ENCODE peak calls at places on chromosomes 5 and 9, in ten cellular contexts. One of them, this sample, is unnamed. For H3K9me3, the result is how much of the 10 kb centered on the place peaks cover.

GRCh38 chr5:99033014-99033931 is 104.5 kb upstream of the CHD1 start:
- DNase-seq in psoas muscle: no peak
- DNase-seq in GM12878: no peak
- DNase-seq in GM23248: peak
- DNase-seq in uterus: no peak
- DNase-seq in mucosa of descending colon: no peak
- DNase-seq in CD8-positive, alpha-beta T cell: no peak
- DNase-seq in heart left ventricle: no peak
- DNase-seq in PC-3: peak
- DNase-seq in CD4-positive, alpha-beta T cell: no peak
- DNase-seq in this sample: no peak

GRCh38 chr9:19114680-19115270 is 12.1 kb upstream of the HAUS6 start:
- DNase-seq in psoas muscle: no peak
- DNase-seq in GM12878: no peak
- DNase-seq in GM23248: peak
- DNase-seq in uterus: no peak
- DNase-seq in mucosa of descending colon: no peak
- DNase-seq in CD8-positive, alpha-beta T cell: no peak
- DNase-seq in heart left ventricle: no peak
- DNase-seq in PC-3: peak
- DNase-seq in CD4-positive, alpha-beta T cell: no peak
- DNase-seq in this sample: no peak

GRCh38 chr9:96383165-96383939 is at the start of gene SLC35D2:
- DNase-seq in psoas muscle: peak
- DNase-seq in GM12878: no peak
- DNase-seq in GM23248: peak
- DNase-seq in uterus: peak
- DNase-seq in mucosa of descending colon: peak
- DNase-seq in CD8-positive, alpha-beta T cell: peak
- DNase-seq in heart left ventricle: peak
- DNase-seq in PC-3: peak
- DNase-seq in CD4-positive, alpha-beta T cell: no peak
- DNase-seq in this sample: peak

GRCh38 chr9:108835831-108836230 is 20.0 kb downstream of the ACTL7B start:
- DNase-seq in psoas muscle: no peak
- DNase-seq in GM12878: no peak
- DNase-seq in GM23248: no peak
- DNase-seq in uterus: no peak
- DNase-seq in mucosa of descending colon: no peak
- DNase-seq in CD8-positive, alpha-beta T cell: no peak
- DNase-seq in heart left ventricle: no peak
- DNase-seq in PC-3: peak
- DNase-seq in CD4-positive, alpha-beta T cell: no peak
- DNase-seq in this sample: no peak

GRCh38 chr9:96565684-96566360 is 53.8 kb downstream of the CDC14B start:
- DNase-seq in psoas muscle: no peak
- DNase-seq in GM12878: no peak
- DNase-seq in GM23248: peak
- DNase-seq in uterus: no peak
- DNase-seq in mucosa of descending colon: no peak
- DNase-seq in CD8-positive, alpha-beta T cell: no peak
- DNase-seq in heart left ventricle: no peak
- DNase-seq in PC-3: no peak
- DNase-seq in CD4-positive, alpha-beta T cell: no peak
- DNase-seq in this sample: no peak

GRCh38 chr5:172107606-172108005 is 80.4 kb downstream of the STK10 start:
- DNase-seq in psoas muscle: no peak
- DNase-seq in GM12878: no peak
- DNase-seq in GM23248: peak
- DNase-seq in uterus: no peak
- DNase-seq in mucosa of descending colon: no peak
- DNase-seq in CD8-positive, alpha-beta T cell: no peak
- DNase-seq in heart left ventricle: no peak
- DNase-seq in PC-3: peak
- DNase-seq in CD4-positive, alpha-beta T cell: no peak
- DNase-seq in this sample: no peak

GRCh38 chr5:6510132-6510531 is 61.5 kb downstream of the UBE2QL1 start:
- DNase-seq in psoas muscle: no peak
- DNase-seq in GM12878: no peak
- DNase-seq in GM23248: peak
- DNase-seq in uterus: no peak
- DNase-seq in mucosa of descending colon: no peak
- DNase-seq in CD8-positive, alpha-beta T cell: no peak
- DNase-seq in heart left ventricle: no peak
- DNase-seq in PC-3: peak
- DNase-seq in CD4-positive, alpha-beta T cell: no peak
- DNase-seq in this sample: peak

GRCh38 chr5:65198777-65199120 is 283.0 kb downstream of the ADAMTS6 start:
- DNase-seq in psoas muscle: no peak
- DNase-seq in GM12878: no peak
- DNase-seq in GM23248: peak
- DNase-seq in uterus: no peak
- DNase-seq in mucosa of descending colon: no peak
- DNase-seq in CD8-positive, alpha-beta T cell: no peak
- DNase-seq in heart left ventricle: no peak
- DNase-seq in PC-3: peak
- DNase-seq in CD4-positive, alpha-beta T cell: no peak
- DNase-seq in this sample: no peak

GRCh38 chr5:44983006-44983405 is 174.3 kb downstream of the MRPS30 start:
- DNase-seq in psoas muscle: no peak
- DNase-seq in GM12878: no peak
- DNase-seq in GM23248: no peak
- DNase-seq in uterus: no peak
- DNase-seq in mucosa of descending colon: no peak
- DNase-seq in CD8-positive, alpha-beta T cell: no peak
- DNase-seq in heart left ventricle: no peak
- DNase-seq in PC-3: no peak
- DNase-seq in CD4-positive, alpha-beta T cell: no peak
- DNase-seq in this sample: no peak

GRCh38 chr9:122991370-122991830 is 42.1 kb upstream of the GPR21 start:
- DNase-seq in psoas muscle: no peak
- DNase-seq in GM12878: peak
- DNase-seq in GM23248: peak
- DNase-seq in uterus: peak
- DNase-seq in mucosa of descending colon: no peak
- DNase-seq in CD8-positive, alpha-beta T cell: no peak
- DNase-seq in heart left ventricle: peak
- DNase-seq in PC-3: peak
- DNase-seq in CD4-positive, alpha-beta T cell: no peak
- DNase-seq in this sample: no peak

GRCh38 chr9:107737987-107738743 is 248.6 kb upstream of the KLF4 start:
- DNase-seq in psoas muscle: peak
- DNase-seq in GM12878: no peak
- DNase-seq in GM23248: peak
- DNase-seq in uterus: peak
- DNase-seq in mucosa of descending colon: peak
- DNase-seq in CD8-positive, alpha-beta T cell: no peak
- DNase-seq in heart left ventricle: peak
- DNase-seq in PC-3: peak
- DNase-seq in CD4-positive, alpha-beta T cell: no peak
- DNase-seq in this sample: no peak

GRCh38 chr9:124038790-124039633 is 27.4 kb downstream of the LHX2 start:
- DNase-seq in psoas muscle: no peak
- DNase-seq in GM12878: no peak
- DNase-seq in GM23248: no peak
- DNase-seq in uterus: no peak
- DNase-seq in mucosa of descending colon: no peak
- DNase-seq in CD8-positive, alpha-beta T cell: no peak
- DNase-seq in heart left ventricle: no peak
- DNase-seq in PC-3: no peak
- DNase-seq in CD4-positive, alpha-beta T cell: no peak
- DNase-seq in this sample: no peak

GRCh38 chr9:36717276-36717675 is 144.6 kb downstream of the MELK start:
- DNase-seq in psoas muscle: no peak
- DNase-seq in GM12878: no peak
- DNase-seq in GM23248: peak
- DNase-seq in uterus: no peak
- DNase-seq in mucosa of descending colon: no peak
- DNase-seq in CD8-positive, alpha-beta T cell: no peak
- DNase-seq in heart left ventricle: no peak
- DNase-seq in PC-3: no peak
- DNase-seq in CD4-positive, alpha-beta T cell: no peak
- DNase-seq in this sample: no peak

GRCh38 chr5:112930082-112930344 is 8.0 kb upstream of the REEP5 start:
- DNase-seq in psoas muscle: no peak
- DNase-seq in GM12878: peak
- DNase-seq in GM23248: no peak
- DNase-seq in uterus: no peak
- DNase-seq in mucosa of descending colon: no peak
- DNase-seq in CD8-positive, alpha-beta T cell: no peak
- DNase-seq in heart left ventricle: no peak
- DNase-seq in PC-3: no peak
- DNase-seq in CD4-positive, alpha-beta T cell: no peak
- DNase-seq in this sample: no peak

GRCh38 chr5:173010021-173010420 is 26.4 kb downstream of the ATP6V0E1 start:
- DNase-seq in psoas muscle: no peak
- DNase-seq in GM12878: peak
- DNase-seq in GM23248: peak
- DNase-seq in uterus: no peak
- DNase-seq in mucosa of descending colon: no peak
- DNase-seq in CD8-positive, alpha-beta T cell: no peak
- DNase-seq in heart left ventricle: no peak
- DNase-seq in PC-3: no peak
- DNase-seq in CD4-positive, alpha-beta T cell: no peak
- DNase-seq in this sample: no peak

GRCh38 chr9:100084145-100084478 is 14.7 kb downstream of the ERP44 start:
- DNase-seq in psoas muscle: no peak
- DNase-seq in GM12878: peak
- DNase-seq in GM23248: no peak
- DNase-seq in uterus: no peak
- DNase-seq in mucosa of descending colon: no peak
- DNase-seq in CD8-positive, alpha-beta T cell: no peak
- DNase-seq in heart left ventricle: no peak
- DNase-seq in PC-3: no peak
- DNase-seq in CD4-positive, alpha-beta T cell: no peak
- DNase-seq in this sample: no peak

GRCh38 chr9:17631396-17631795 is 52.5 kb downstream of the SH3GL2 start:
- DNase-seq in psoas muscle: no peak
- DNase-seq in GM12878: no peak
- DNase-seq in GM23248: peak
- DNase-seq in uterus: no peak
- DNase-seq in mucosa of descending colon: no peak
- DNase-seq in CD8-positive, alpha-beta T cell: no peak
- DNase-seq in heart left ventricle: no peak
- DNase-seq in PC-3: peak
- DNase-seq in CD4-positive, alpha-beta T cell: no peak
- DNase-seq in this sample: no peak

GRCh38 chr5:33936004-33936380 is 194 bp upstream of the RXFP3 start:
- DNase-seq in psoas muscle: peak
- DNase-seq in GM12878: no peak
- DNase-seq in GM23248: peak
- DNase-seq in uterus: no peak
- DNase-seq in mucosa of descending colon: peak
- DNase-seq in CD8-positive, alpha-beta T cell: peak
- DNase-seq in heart left ventricle: peak
- DNase-seq in PC-3: peak
- DNase-seq in CD4-positive, alpha-beta T cell: peak
- DNase-seq in this sample: peak

GRCh38 chr9:129826759-129827158 is 2.8 kb upstream of the TOR1A start:
- DNase-seq in psoas muscle: no peak
- DNase-seq in GM12878: no peak
- DNase-seq in GM23248: no peak
- DNase-seq in uterus: no peak
- DNase-seq in mucosa of descending colon: no peak
- DNase-seq in CD8-positive, alpha-beta T cell: no peak
- DNase-seq in heart left ventricle: no peak
- DNase-seq in PC-3: no peak
- DNase-seq in CD4-positive, alpha-beta T cell: no peak
- DNase-seq in this sample: no peak
- H3K9me3 ChIP-seq in psoas muscle: under half
- H3K9me3 ChIP-seq in GM12878: under half
- H3K9me3 ChIP-seq in GM23248: under half
- H3K9me3 ChIP-seq in uterus: under half
- H3K9me3 ChIP-seq in mucosa of descending colon: under half
- H3K9me3 ChIP-seq in CD8-positive, alpha-beta T cell: under half
- H3K9me3 ChIP-seq in heart left ventricle: under half
- H3K9me3 ChIP-seq in PC-3: under half
- H3K9me3 ChIP-seq in CD4-positive, alpha-beta T cell: under half
- H3K9me3 ChIP-seq in this sample: under half

GRCh38 chr5:165903835-165904234 is 2387.6 kb upstream of the WWC1 start:
- DNase-seq in psoas muscle: no peak
- DNase-seq in GM12878: no peak
- DNase-seq in GM23248: no peak
- DNase-seq in uterus: no peak
- DNase-seq in mucosa of descending colon: no peak
- DNase-seq in CD8-positive, alpha-beta T cell: no peak
- DNase-seq in heart left ventricle: no peak
- DNase-seq in PC-3: no peak
- DNase-seq in CD4-positive, alpha-beta T cell: no peak
- DNase-seq in this sample: no peak
- H3K9me3 ChIP-seq in psoas muscle: under half
- H3K9me3 ChIP-seq in GM12878: under half
- H3K9me3 ChIP-seq in GM23248: under half
- H3K9me3 ChIP-seq in uterus: under half
- H3K9me3 ChIP-seq in mucosa of descending colon: under half
- H3K9me3 ChIP-seq in CD8-positive, alpha-beta T cell: under half
- H3K9me3 ChIP-seq in heart left ventricle: under half
- H3K9me3 ChIP-seq in PC-3: under half
- H3K9me3 ChIP-seq in CD4-positive, alpha-beta T cell: under half
- H3K9me3 ChIP-seq in this sample: under half

DNA sequence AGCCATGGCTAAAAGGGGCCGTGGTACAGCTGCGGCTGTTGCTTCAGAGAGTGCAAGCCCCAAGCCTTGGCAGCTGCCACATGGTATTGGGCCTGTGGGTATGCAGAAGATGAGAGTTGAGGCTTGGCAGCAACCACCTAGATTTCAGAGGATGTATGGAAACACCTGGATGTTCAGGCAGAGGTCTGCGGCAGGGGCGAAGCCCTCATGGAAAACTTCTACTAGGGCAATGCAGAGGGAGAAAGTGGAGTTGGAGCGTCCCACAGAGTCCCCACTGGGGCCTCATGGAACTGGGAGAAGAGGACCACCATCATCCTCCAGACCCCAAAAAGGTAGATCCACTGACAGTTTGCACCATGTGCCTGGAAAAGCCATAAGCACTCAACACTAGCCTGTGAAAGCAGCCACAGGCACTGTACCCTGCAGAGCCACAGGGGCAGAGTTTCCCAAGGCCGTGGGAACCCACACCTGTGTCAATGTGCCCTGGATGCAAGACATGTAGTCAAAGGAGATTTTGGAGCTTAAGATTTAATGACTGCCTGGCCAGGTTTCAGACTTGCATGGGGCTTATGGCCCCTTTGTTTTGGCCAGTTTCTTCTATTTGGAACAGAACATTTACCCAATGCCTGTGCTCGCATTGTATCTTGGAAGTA is 65.9 kb downstream of the DMXL1 start:
- DNase-seq in psoas muscle: no peak
- DNase-seq in GM12878: no peak
- DNase-seq in GM23248: no peak
- DNase-seq in uterus: no peak
- DNase-seq in mucosa of descending colon: no peak
- DNase-seq in CD8-positive, alpha-beta T cell: no peak
- DNase-seq in heart left ventricle: no peak
- DNase-seq in PC-3: no peak
- DNase-seq in CD4-positive, alpha-beta T cell: no peak
- DNase-seq in this sample: no peak
- H3K9me3 ChIP-seq in psoas muscle: under half
- H3K9me3 ChIP-seq in GM12878: under half
- H3K9me3 ChIP-seq in GM23248: under half
- H3K9me3 ChIP-seq in uterus: under half
- H3K9me3 ChIP-seq in mucosa of descending colon: under half
- H3K9me3 ChIP-seq in CD8-positive, alpha-beta T cell: under half
- H3K9me3 ChIP-seq in heart left ventricle: under half
- H3K9me3 ChIP-seq in PC-3: under half
- H3K9me3 ChIP-seq in CD4-positive, alpha-beta T cell: under half
- H3K9me3 ChIP-seq in this sample: half or more

GRCh38 chr5:179393078-179393477 is 47.8 kb upstream of the ADAMTS2 start:
- DNase-seq in psoas muscle: no peak
- DNase-seq in GM12878: no peak
- DNase-seq in GM23248: peak
- DNase-seq in uterus: no peak
- DNase-seq in mucosa of descending colon: no peak
- DNase-seq in CD8-positive, alpha-beta T cell: no peak
- DNase-seq in heart left ventricle: no peak
- DNase-seq in PC-3: peak
- DNase-seq in CD4-positive, alpha-beta T cell: no peak
- DNase-seq in this sample: no peak
- H3K9me3 ChIP-seq in psoas muscle: under half
- H3K9me3 ChIP-seq in GM12878: under half
- H3K9me3 ChIP-seq in GM23248: under half
- H3K9me3 ChIP-seq in uterus: under half
- H3K9me3 ChIP-seq in mucosa of descending colon: under half
- H3K9me3 ChIP-seq in CD8-positive, alpha-beta T cell: under half
- H3K9me3 ChIP-seq in heart left ventricle: under half
- H3K9me3 ChIP-seq in PC-3: under half
- H3K9me3 ChIP-seq in CD4-positive, alpha-beta T cell: under half
- H3K9me3 ChIP-seq in this sample: half or more

This sample was measured in endodermal cell.